ENCODE peak calls at places on chromosomes 12 and 14, in six cellular contexts. F is astrocyte of the spinal cord, R is breast epithelium, N is BE2C, E is A549, U is activated B cell treated with CpG ODN at 0.5 μM for 24 hours. W is an unnamed sample.

GRCh38 chr14:20652996-20653975 is 11.8 kb upstream of the OR6S1 start:
- DNase-seq in F (peak), R (no peak), N (peak), E (peak), U (no peak), W (peak)

GRCh38 chr12:132078190-132078589 is 65.9 kb downstream of the DDX51 start:
- DNase-seq in F (peak), R (no peak), N (no peak), E (no peak), U (no peak), W (no peak)

GRCh38 chr12:104609083-104609844 is 152.5 kb downstream of the CHST11 start:
- DNase-seq in F (no peak), R (no peak), N (no peak), E (no peak), U (no peak), W (no peak)

GRCh38 chr12:54034784-54035310 is 2.0 kb downstream of the HOXC5 start:
- DNase-seq in F (no peak), R (no peak), N (no peak), E (no peak), U (no peak), W (no peak)

GRCh38 chr14:23045419-23046357 is 3.7 kb downstream of the PSMB11 start:
- DNase-seq in F (no peak), R (no peak), N (no peak), E (no peak), U (no peak), W (no peak)

GRCh38 chr14:101354726-101355125 is 206.6 kb upstream of the DIO3 start:
- DNase-seq in F (no peak), R (no peak), N (no peak), E (no peak), U (no peak), W (no peak)

GRCh38 chr12:57740656-57741412 is 2.3 kb upstream of the AGAP2 start:
- DNase-seq in F (no peak), R (no peak), N (no peak), E (no peak), U (no peak), W (peak)

GRCh38 chr12:100867639-100868393 is 73.2 kb downstream of the ANO4 start:
- DNase-seq in F (no peak), R (no peak), N (no peak), E (no peak), U (no peak), W (no peak)

GRCh38 chr12:110920324-110920910 is at the start of gene MYL2:
- DNase-seq in F (no peak), R (no peak), N (no peak), E (no peak), U (no peak), W (no peak)

GRCh38 chr12:22672951-22673350 is 48.0 kb downstream of the ETNK1 start:
- DNase-seq in F (peak), R (no peak), N (no peak), E (no peak), U (no peak), W (no peak)

GRCh38 chr12:51388066-51388799 is 3.0 kb downstream of the GALNT6 start:
- DNase-seq in F (no peak), R (peak), N (peak), E (no peak), U (no peak), W (no peak)

GRCh38 chr12:89529738-89530137 is 3.9 kb upstream of the POC1B start:
- DNase-seq in F (peak), R (no peak), N (no peak), E (peak), U (no peak), W (no peak)

GRCh38 chr12:51391047-51391837 is at the start of gene GALNT6:
- DNase-seq in F (no peak), R (no peak), N (peak), E (peak), U (peak), W (peak)

GRCh38 chr14:66509874-66510273 is 1.9 kb downstream of the GPHN start:
- DNase-seq in F (no peak), R (no peak), N (no peak), E (no peak), U (no peak), W (no peak)

GRCh38 chr14:61337893-61338292 is 16.5 kb downstream of the PRKCH start:
- DNase-seq in F (no peak), R (no peak), N (no peak), E (no peak), U (no peak), W (no peak)

GRCh38 chr14:23539209-23539866 is 12.2 kb downstream of the ZFHX2 start:
- DNase-seq in F (peak), R (no peak), N (peak), E (peak), U (no peak), W (no peak)

GRCh38 chr14:100271247-100271939 is 32.4 kb downstream of the YY1 start:
- DNase-seq in F (peak), R (no peak), N (peak), E (no peak), U (no peak), W (no peak)

GRCh38 chr12:2198088-2198501 is 145.3 kb downstream of the CACNA1C start:
- DNase-seq in F (peak), R (no peak), N (no peak), E (no peak), U (no peak), W (no peak)

GRCh38 chr14:91873476-91874265 is 6.3 kb upstream of the TC2N start:
- DNase-seq in F (no peak), R (no peak), N (no peak), E (no peak), U (peak), W (peak)

GRCh38 chr12:45235087-45236025 is 19.5 kb downstream of the ANO6 start:
- DNase-seq in F (peak), R (peak), N (no peak), E (peak), U (no peak), W (no peak)

GRCh38 chr14:94707494-94707893 is 62.4 kb downstream of the GSC start:
- DNase-seq in F (no peak), R (no peak), N (no peak), E (peak), U (no peak), W (no peak)

GRCh38 chr12:11746024-11746771 is 96.7 kb downstream of the ETV6 start:
- DNase-seq in F (no peak), R (no peak), N (no peak), E (no peak), U (no peak), W (no peak)

GRCh38 chr14:33925209-33925608 is 25.7 kb downstream of the EGLN3 start:
- DNase-seq in F (no peak), R (no peak), N (peak), E (no peak), U (no peak), W (no peak)

GRCh38 chr12:54935235-54935951 is 49.2 kb downstream of the TESPA1 start:
- DNase-seq in F (peak), R (no peak), N (no peak), E (peak), U (no peak), W (no peak)

GRCh38 chr14:95300697-95301526 is 18.8 kb downstream of the CLMN start:
- DNase-seq in F (no peak), R (no peak), N (no peak), E (no peak), U (no peak), W (no peak)

GRCh38 chr12:121537814-121538698 is 42.8 kb downstream of the KDM2B start:
- DNase-seq in F (no peak), R (no peak), N (peak), E (no peak), U (peak), W (peak)

DNA sequence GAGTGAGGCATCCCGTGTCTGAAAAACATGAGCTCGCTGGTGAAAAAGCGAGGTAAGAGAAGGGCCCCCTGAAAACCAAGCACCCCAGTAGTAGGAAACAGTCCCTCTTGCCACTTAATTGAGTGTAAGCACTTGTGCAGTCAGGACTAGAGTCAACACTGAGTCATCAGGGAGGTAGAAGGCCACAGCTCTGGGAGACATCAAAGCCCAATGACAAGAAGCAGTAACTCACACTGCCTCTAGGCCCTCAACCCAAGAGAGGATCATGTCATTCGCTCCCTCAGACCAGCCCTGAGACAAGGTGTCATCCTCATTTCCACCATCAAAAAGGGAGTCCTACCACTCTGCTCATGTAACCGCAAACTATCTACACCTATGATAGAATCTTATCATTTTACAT is 17.8 kb downstream of the POMT2 start:
- DNase-seq in F (peak), R (no peak), N (no peak), E (peak), U (no peak), W (no peak)
- TF ChIP-seq CTCF in F (no peak), R (no peak), N (no peak), E (no peak), U (no peak), W (no peak)

DNA sequence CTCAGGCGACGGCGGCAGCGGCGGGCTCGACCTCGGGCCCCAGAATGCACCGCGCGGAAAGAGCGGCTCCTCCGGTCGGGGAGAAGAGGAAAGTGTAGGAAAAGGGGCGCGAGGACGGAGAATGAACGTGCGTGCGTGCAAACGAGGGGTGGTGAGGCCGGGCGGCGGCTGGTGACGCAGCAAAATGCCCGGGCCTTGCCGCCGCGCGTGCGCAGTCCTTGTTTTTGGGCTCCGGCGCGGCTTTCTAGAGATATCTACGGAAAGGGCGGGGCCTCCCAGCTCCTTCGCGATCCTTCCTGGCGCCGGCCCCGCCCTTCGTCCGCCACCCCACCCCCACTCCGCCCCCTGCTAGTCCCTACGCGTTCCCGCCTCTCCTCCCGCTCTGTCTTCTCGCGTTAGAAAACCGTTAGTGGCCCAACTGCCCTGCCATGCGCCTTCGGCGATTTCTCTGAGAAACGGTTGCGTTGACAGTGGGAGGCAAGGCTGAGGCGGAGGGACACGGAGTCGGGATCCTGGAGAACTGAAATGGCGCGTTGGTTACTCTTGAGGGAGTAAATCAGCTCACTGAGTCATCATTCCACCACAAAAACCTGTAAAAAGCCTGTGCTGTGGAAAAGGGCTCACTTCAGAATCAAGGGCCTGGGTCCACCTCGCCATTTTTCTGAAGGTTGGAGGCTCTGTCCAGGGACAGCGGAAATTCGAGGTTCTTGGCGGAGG is at the start of gene PTGES3:
- DNase-seq in F (peak), R (peak), N (peak), E (peak), U (peak), W (peak)
- TF ChIP-seq CTCF in F (no peak), R (no peak), N (no peak), E (no peak), U (no peak), W (no peak)

GRCh38 chr14:74979442-74980397 is 23.0 kb upstream of the EIF2B2 start:
- DNase-seq in F (peak), R (no peak), N (peak), E (no peak), U (no peak), W (no peak)
- TF ChIP-seq CTCF in F (peak), R (no peak), N (peak), E (no peak), U (no peak), W (no peak)

GRCh38 chr14:56659964-56660551 is 80.5 kb downstream of the TMEM260 start:
- DNase-seq in F (peak), R (no peak), N (no peak), E (peak), U (no peak), W (no peak)
- TF ChIP-seq CTCF in F (peak), R (no peak), N (peak), E (peak), U (no peak), W (no peak)

GRCh38 chr12:120076651-120077050 is 39.9 kb downstream of the RAB35 start:
- DNase-seq in F (no peak), R (no peak), N (no peak), E (no peak), U (no peak), W (no peak)

GRCh38 chr12:120072472-120072871 is 44.1 kb downstream of the RAB35 start:
- DNase-seq in F (no peak), R (no peak), N (no peak), E (no peak), U (no peak), W (no peak)

GRCh38 chr12:120077260-120077659 is 39.3 kb downstream of the RAB35 start:
- DNase-seq in F (no peak), R (no peak), N (no peak), E (no peak), U (no peak), W (no peak)

GRCh38 chr12:120071493-120072020 is 45.0 kb downstream of the RAB35 start:
- DNase-seq in F (no peak), R (no peak), N (no peak), E (no peak), U (no peak), W (no peak)

GRCh38 chr12:120075034-120075616 is 41.4 kb downstream of the RAB35 start:
- DNase-seq in F (no peak), R (no peak), N (no peak), E (no peak), U (no peak), W (no peak)
- TF ChIP-seq CTCF in F (no peak), R (no peak), N (no peak), E (no peak), U (no peak), W (no peak)